ENCODE peak calls at places on chromosomes 4 and X, in eight cellular contexts. G, W, R, H, C, T, O and D are unnamed samples.

GRCh38 chr4:139783761-139784484 is 118.3 kb downstream of the MGST2 start:
- DNase-seq in G (no peak), W (no peak), R (peak; percentile 38), H (no peak), C (no peak), T (no peak), O (no peak), D (peak; percentile 50)

GRCh38 chr4:40514409-40515025 is 115.1 kb downstream of the RBM47 start:
- DNase-seq in G (no peak), W (no peak), R (no peak), H (no peak), C (no peak), T (no peak), O (no peak), D (no peak)

GRCh38 chr4:168076989-168077725 is 15.2 kb upstream of the ANXA10 start:
- DNase-seq in G (peak; percentile 24), W (no peak), R (peak; percentile 81), H (peak; percentile 13), C (peak; percentile 42), T (peak; percentile 60), O (peak; percentile 62), D (peak; percentile 75)

GRCh38 chrX:37454537-37455285 is 105.5 kb downstream of the PRRG1 start:
- DNase-seq in G (no peak), W (no peak), R (no peak), H (no peak), C (peak; percentile 48), T (no peak), O (no peak), D (peak; percentile 25)

GRCh38 chrX:41335590-41336331 is 1.8 kb downstream of the DDX3X start:
- DNase-seq in G (no peak), W (no peak), R (no peak), H (no peak), C (no peak), T (no peak), O (no peak), D (no peak)

GRCh38 chr4:8675383-8675782 is 82.8 kb downstream of the CPZ start:
- DNase-seq in G (no peak), W (no peak), R (peak; percentile 58), H (no peak), C (peak; percentile 90), T (no peak), O (peak; percentile 47), D (peak; percentile 95)

GRCh38 chr4:153634737-153635353 is 49.2 kb upstream of the TLR2 start:
- DNase-seq in G (peak; percentile 40), W (no peak), R (no peak), H (no peak), C (no peak), T (no peak), O (peak; percentile 63), D (peak; percentile 69)

GRCh38 chr4:186149872-186150271 is 41.5 kb upstream of the CYP4V2 start:
- DNase-seq in G (no peak), W (no peak), R (peak; percentile 64), H (peak; percentile 17), C (peak; percentile 93), T (peak; percentile 75), O (peak; percentile 37), D (peak; percentile 80)

GRCh38 chr4:112371361-112371760 is 74.2 kb downstream of the ALPK1 start:
- DNase-seq in G (no peak), W (no peak), R (no peak), H (no peak), C (no peak), T (no peak), O (no peak), D (no peak)

GRCh38 chr4:40749717-40750460 is at the start of gene NSUN7:
- DNase-seq in G (no peak), W (no peak), R (peak; percentile 63), H (peak; percentile 11), C (peak; percentile 96), T (peak; percentile 59), O (peak; percentile 24), D (peak; percentile 97)

GRCh38 chr4:112517067-112517588 is 1.1 kb upstream of the NEUROG2 start:
- DNase-seq in G (no peak), W (no peak), R (peak; percentile 19), H (no peak), C (peak; percentile 64), T (no peak), O (peak; percentile 56), D (peak; percentile 67)

GRCh38 chr4:4433941-4434340 is 47.0 kb downstream of the NSG1 start:
- DNase-seq in G (no peak), W (no peak), R (no peak), H (no peak), C (no peak), T (no peak), O (no peak), D (no peak)

GRCh38 chr4:7389101-7389701 is 45.5 kb downstream of the PSAPL1 start:
- DNase-seq in G (no peak), W (no peak), R (no peak), H (no peak), C (peak; percentile 20), T (peak; percentile 54), O (no peak), D (no peak)

GRCh38 chr4:65724973-65725372 is 54.7 kb upstream of the EPHA5 start:
- DNase-seq in G (no peak), W (no peak), R (no peak), H (no peak), C (no peak), T (no peak), O (no peak), D (no peak)

GRCh38 chr4:38529189-38530115 is 134.5 kb upstream of the KLF3 start:
- DNase-seq in G (peak; percentile 86), W (peak; percentile 34), R (no peak), H (peak; percentile 20), C (no peak), T (no peak), O (peak; percentile 80), D (peak; percentile 8)

GRCh38 chr4:133150643-133151300 is 1.7 kb downstream of the PCDH10 start:
- DNase-seq in G (no peak), W (no peak), R (peak; percentile 23), H (no peak), C (peak; percentile 63), T (peak; percentile 54), O (no peak), D (peak; percentile 66)

GRCh38 chrX:105821471-105822081 is 763 bp upstream of the NRK start:
- DNase-seq in G (no peak), W (no peak), R (peak; percentile 16), H (no peak), C (peak; percentile 75), T (no peak), O (no peak), D (peak; percentile 84)

GRCh38 chr4:81789741-81790402 is 318.2 kb upstream of the RASGEF1B start:
- DNase-seq in G (no peak), W (no peak), R (no peak), H (no peak), C (no peak), T (no peak), O (no peak), D (no peak)

GRCh38 chrX:54721424-54721823 is 76.6 kb downstream of the ITIH6 start:
- DNase-seq in G (no peak), W (no peak), R (no peak), H (no peak), C (no peak), T (no peak), O (no peak), D (no peak)

GRCh38 chr4:165768281-165768680 is 104.8 kb upstream of the TLL1 start:
- DNase-seq in G (no peak), W (no peak), R (no peak), H (no peak), C (no peak), T (no peak), O (no peak), D (no peak)